ENCODE peak calls at places on chromosome 11, in six cellular contexts. O, Z, U, W, C and L are unnamed samples.

GRCh38 chr11:8913961-8914660 is 3.1 kb downstream of the AKIP1 start:
- DNase-seq in O (peak; percentile 39), Z (no peak), U (no peak), W (peak; percentile 62), C (no peak), L (peak; percentile 60)

GRCh38 chr11:123475478-123475877 is 45.4 kb downstream of the GRAMD1B start:
- DNase-seq in O (peak; percentile 57), Z (no peak), U (peak; percentile 18), W (peak; percentile 38), C (peak; percentile 54), L (peak; percentile 18)

GRCh38 chr11:30984442-30984816 is 385.1 kb downstream of the DCDC1 start:
- DNase-seq in O (peak; percentile 0), Z (no peak), U (no peak), W (peak; percentile 70), C (no peak), L (no peak)

GRCh38 chr11:102831709-102832492 is 11.5 kb downstream of the MMP3 start:
- DNase-seq in O (no peak), Z (no peak), U (no peak), W (peak; percentile 44), C (peak; percentile 39), L (no peak)

GRCh38 chr11:81840375-81840774 is 893.3 kb downstream of the FAM181B start:
- DNase-seq in O (no peak), Z (no peak), U (no peak), W (peak; percentile 8), C (no peak), L (no peak)

GRCh38 chr11:67238894-67239794 is 27.1 kb upstream of the GRK2 start:
- DNase-seq in O (peak; percentile 26), Z (no peak), U (no peak), W (peak; percentile 35), C (no peak), L (no peak)

GRCh38 chr11:109421981-109422590 is at the start of gene C11orf87:
- DNase-seq in O (no peak), Z (no peak), U (no peak), W (no peak), C (no peak), L (peak; percentile 52)

GRCh38 chr11:12159351-12160099 is 49.1 kb downstream of the MICAL2 start:
- DNase-seq in O (peak; percentile 97), Z (no peak), U (peak; percentile 86), W (peak; percentile 91), C (peak; percentile 86), L (no peak)

GRCh38 chr11:65169164-65169641 is 830 bp upstream of the SPDYC start:
- DNase-seq in O (peak; percentile 55), Z (no peak), U (no peak), W (no peak), C (no peak), L (no peak)

GRCh38 chr11:40445391-40445790 is 1014.1 kb downstream of the LRRC4C start:
- DNase-seq in O (peak; percentile 25), Z (no peak), U (no peak), W (peak; percentile 7), C (peak; percentile 4), L (no peak)

GRCh38 chr11:31797227-31798056 is 13.7 kb downstream of the PAX6 start:
- DNase-seq in O (no peak), Z (no peak), U (no peak), W (no peak), C (no peak), L (no peak)

GRCh38 chr11:86145439-86146156 is 76.7 kb upstream of the PICALM start:
- DNase-seq in O (no peak), Z (no peak), U (no peak), W (no peak), C (no peak), L (no peak)

DNA sequence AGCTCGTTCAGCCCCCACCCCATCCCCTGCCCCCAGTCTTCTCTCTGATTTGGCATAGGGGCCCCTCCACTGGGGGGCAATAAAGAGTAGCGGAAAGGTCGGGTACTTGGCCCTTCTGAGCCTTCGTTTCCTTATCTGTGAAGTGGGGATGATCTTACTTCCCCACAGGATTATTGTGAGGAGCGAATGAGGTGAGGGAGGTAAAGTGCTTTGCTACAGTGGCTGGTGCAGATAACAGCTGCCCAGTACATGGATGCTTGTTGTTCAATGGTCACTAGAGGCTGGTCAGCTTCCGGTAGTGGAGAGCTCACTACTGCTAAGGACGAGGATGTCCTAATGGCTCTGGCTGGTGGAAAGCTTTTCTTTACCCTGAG is 101.2 kb downstream of the CEP164 start:
- DNase-seq in O (no peak), Z (no peak), U (no peak), W (no peak), C (no peak), L (no peak)
- TF ChIP-seq CTCF in O (no peak), Z (no peak), U (no peak), W (no peak), C (no peak), L (no peak)

GRCh38 chr11:90426442-90426841 is 203.6 kb upstream of the CHORDC1 start:
- DNase-seq in O (no peak), Z (no peak), U (no peak), W (no peak), C (no peak), L (no peak)

DNA sequence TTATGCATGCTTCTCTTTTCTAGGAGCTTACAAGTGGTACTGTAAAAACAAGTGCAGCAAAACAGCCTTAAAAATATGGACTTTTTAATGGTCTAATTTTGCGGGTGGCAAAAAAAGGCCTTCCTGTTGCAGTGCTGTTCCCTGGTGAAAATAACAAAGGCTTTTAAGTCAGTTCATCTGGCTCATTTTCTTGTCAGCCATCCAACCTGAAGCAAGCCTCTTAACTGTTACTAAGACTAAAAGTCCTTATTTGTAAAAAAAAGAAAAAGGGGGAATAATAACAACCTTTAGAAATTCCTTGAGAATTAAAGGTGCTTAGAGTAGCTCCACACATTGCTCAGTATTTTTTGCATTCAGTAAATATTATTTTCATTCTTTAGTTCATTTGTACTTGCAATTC is 200.5 kb upstream of the CHORDC1 start:
- DNase-seq in O (no peak), Z (no peak), U (no peak), W (no peak), C (no peak), L (no peak)
- TF ChIP-seq CTCF in O (no peak), Z (no peak), U (no peak), W (no peak), C (no peak), L (no peak)

GRCh38 chr11:122137081-122137793 is 21.2 kb upstream of the BLID start:
- DNase-seq in O (peak; percentile 96), Z (no peak), U (no peak), W (peak; percentile 93), C (peak; percentile 94), L (no peak)

GRCh38 chr11:122138759-122139594 is 23.0 kb upstream of the BLID start:
- DNase-seq in O (peak; percentile 56), Z (no peak), U (no peak), W (no peak), C (no peak), L (no peak)

GRCh38 chr11:122139595-122139866 is 23.5 kb upstream of the BLID start:
- DNase-seq in O (peak; percentile 67), Z (no peak), U (no peak), W (no peak), C (no peak), L (no peak)

GRCh38 chr11:122141757-122142156 is 25.7 kb upstream of the BLID start:
- DNase-seq in O (no peak), Z (no peak), U (no peak), W (peak; percentile 51), C (no peak), L (no peak)

GRCh38 chr11:122140535-122140934 is 24.5 kb upstream of the BLID start:
- DNase-seq in O (peak; percentile 86), Z (no peak), U (no peak), W (peak; percentile 87), C (peak; percentile 81), L (no peak)
- TF ChIP-seq CTCF in O (no peak), Z (no peak), U (no peak), W (no peak), C (no peak), L (no peak)

DNA sequence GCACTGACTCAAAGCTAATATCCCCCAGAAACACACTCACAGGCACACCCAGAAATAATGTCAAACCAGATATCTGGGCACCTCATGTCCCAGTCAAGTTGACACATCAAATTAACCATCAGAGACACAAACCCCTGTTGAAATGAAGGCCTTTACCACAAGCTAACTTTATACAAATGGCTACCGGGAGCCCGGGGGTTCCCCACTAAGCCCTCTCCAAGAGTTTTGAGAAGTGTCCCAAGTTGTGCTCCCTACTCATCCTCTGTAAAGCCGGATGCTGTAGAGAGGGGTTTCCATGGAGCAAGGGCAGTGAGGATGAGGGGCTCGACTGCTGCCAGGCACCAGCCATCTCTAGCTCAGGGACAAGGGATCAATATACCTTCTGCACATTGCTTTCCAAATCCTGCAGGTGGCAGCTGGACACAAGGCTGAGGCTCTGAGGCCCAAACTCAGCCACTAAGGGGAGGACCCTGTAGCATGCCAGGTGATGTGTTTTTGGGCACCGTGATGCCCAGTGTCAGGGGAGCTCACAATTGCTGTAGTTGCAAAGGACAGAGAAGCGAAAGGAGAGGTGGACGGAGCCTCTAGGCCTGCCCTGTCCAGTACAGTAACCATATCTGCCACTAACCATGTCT is 145.7 kb downstream of the TTC17 start:
- DNase-seq in O (peak; percentile 13), Z (peak; percentile 20), U (no peak), W (peak; percentile 35), C (peak; percentile 20), L (peak; percentile 35)
- TF ChIP-seq CTCF in O (peak; percentile 36), Z (peak; percentile 65), U (no peak), W (peak; percentile 39), C (peak; percentile 55), L (no peak)

GRCh38 chr11:64150051-64150450 is 15.9 kb downstream of the MACROD1 start:
- DNase-seq in O (no peak), Z (no peak), U (no peak), W (no peak), C (no peak), L (no peak)

GRCh38 chr11:64151337-64151736 is 14.6 kb downstream of the MACROD1 start:
- DNase-seq in O (no peak), Z (no peak), U (no peak), W (no peak), C (no peak), L (no peak)

GRCh38 chr11:64150481-64151239 is 15.3 kb downstream of the MACROD1 start:
- DNase-seq in O (no peak), Z (no peak), U (no peak), W (no peak), C (no peak), L (no peak)

GRCh38 chr11:64148200-64148916 is 17.6 kb downstream of the MACROD1 start:
- DNase-seq in O (peak; percentile 66), Z (peak; percentile 78), U (peak; percentile 98), W (peak; percentile 76), C (peak; percentile 50), L (peak; percentile 87)

GRCh38 chr11:64148917-64149617 is 16.8 kb downstream of the MACROD1 start:
- DNase-seq in O (no peak), Z (no peak), U (no peak), W (no peak), C (no peak), L (no peak)
- TF ChIP-seq CTCF in O (no peak), Z (no peak), U (peak; percentile 20), W (no peak), C (peak; percentile 51), L (no peak)

GRCh38 chr11:34468209-34468841 is 29.6 kb downstream of the CAT start:
- DNase-seq in O (peak; percentile 14), Z (no peak), U (no peak), W (peak; percentile 46), C (peak; percentile 36), L (peak; percentile 9)
- TF ChIP-seq CTCF in O (peak; percentile 46), Z (peak; percentile 49), U (peak; percentile 15), W (peak; percentile 72), C (peak; percentile 83), L (no peak)

GRCh38 chr11:47257518-47258316 is at the start of gene NR1H3:
- DNase-seq in O (peak; percentile 66), Z (peak; percentile 30), U (peak; percentile 95), W (peak; percentile 82), C (peak; percentile 40), L (peak; percentile 84)
- TF ChIP-seq CTCF in O (peak; percentile 72), Z (peak; percentile 68), U (peak; percentile 63), W (peak; percentile 65), C (peak; percentile 79), L (peak; percentile 41)